ENCODE peak calls at places on chromosomes 4 and X, in eight cellular contexts. R, W, G, X, F, D, E and Y are unnamed samples.

GRCh38 chr4:182695842-182696241 is 221.3 kb downstream of the DCTD start:
- DNase-seq in R (no peak), W (no peak), G (no peak), X (peak; percentile 72), F (no peak), D (no peak), E (no peak), Y (no peak)

GRCh38 chr4:141425124-141425523 is 204.4 kb downstream of the ZNF330 start:
- DNase-seq in R (peak; percentile 14), W (no peak), G (no peak), X (peak; percentile 87), F (no peak), D (peak; percentile 51), E (no peak), Y (no peak)

GRCh38 chr4:7295917-7296660 is 103.8 kb downstream of the SORCS2 start:
- DNase-seq in R (peak; percentile 24), W (peak; percentile 71), G (peak; percentile 70), X (peak; percentile 34), F (no peak), D (peak; percentile 19), E (no peak), Y (peak; percentile 61)

GRCh38 chrX:71989768-71990167 is 79.1 kb downstream of the NHSL2 start:
- DNase-seq in R (no peak), W (no peak), G (no peak), X (peak; percentile 19), F (no peak), D (peak; percentile 43), E (no peak), Y (peak; percentile 29)

GRCh38 chr4:67935888-67936287 is 27.4 kb downstream of the TMPRSS11A start:
- DNase-seq in R (no peak), W (no peak), G (no peak), X (no peak), F (no peak), D (no peak), E (no peak), Y (no peak)

GRCh38 chrX:30706216-30706775 is 53.1 kb downstream of the GK start:
- DNase-seq in R (no peak), W (no peak), G (no peak), X (no peak), F (no peak), D (no peak), E (no peak), Y (no peak)

GRCh38 chr4:94458682-94459081 is 6.9 kb downstream of the PDLIM5 start:
- DNase-seq in R (no peak), W (no peak), G (no peak), X (no peak), F (no peak), D (no peak), E (no peak), Y (no peak)

GRCh38 chrX:68433155-68433980 is at the start of gene OPHN1:
- DNase-seq in R (peak; percentile 68), W (peak; percentile 87), G (peak; percentile 70), X (peak; percentile 77), F (peak; percentile 84), D (peak; percentile 69), E (peak; percentile 65), Y (peak; percentile 59)

GRCh38 chrX:389021-389441 is 2.3 kb upstream of the PPP2R3B start:
- DNase-seq in R (no peak), W (no peak), G (no peak), X (no peak), F (no peak), D (no peak), E (no peak), Y (no peak)

GRCh38 chr4:150886597-150886996 is 128.5 kb downstream of the LRBA start:
- DNase-seq in R (no peak), W (no peak), G (no peak), X (peak; percentile 38), F (no peak), D (no peak), E (no peak), Y (no peak)

GRCh38 chr4:52423967-52424366 is 235.1 kb downstream of the USP46 start:
- DNase-seq in R (no peak), W (no peak), G (no peak), X (no peak), F (no peak), D (no peak), E (no peak), Y (no peak)

GRCh38 chrX:2741386-2741785 is 10.5 kb upstream of the XG start:
- DNase-seq in R (no peak), W (no peak), G (no peak), X (no peak), F (no peak), D (no peak), E (no peak), Y (no peak)

GRCh38 chrX:72308566-72309296 is 3.0 kb upstream of the CITED1 start:
- DNase-seq in R (peak; percentile 28), W (peak; percentile 91), G (peak; percentile 94), X (peak; percentile 61), F (peak; percentile 84), D (peak; percentile 63), E (peak; percentile 56), Y (peak; percentile 13)

GRCh38 chr4:86816463-86817107 is 32.6 kb downstream of the SLC10A6 start:
- DNase-seq in R (no peak), W (no peak), G (no peak), X (peak; percentile 64), F (no peak), D (no peak), E (no peak), Y (peak; percentile 53)

GRCh38 chr4:175109933-175110332 is 191.8 kb downstream of the ADAM29 start:
- DNase-seq in R (no peak), W (peak; percentile 73), G (peak; percentile 29), X (no peak), F (no peak), D (no peak), E (no peak), Y (no peak)

GRCh38 chr4:147707892-147708672 is 23.8 kb upstream of the ARHGAP10 start:
- DNase-seq in R (peak; percentile 36), W (peak; percentile 73), G (peak; percentile 63), X (peak; percentile 64), F (peak; percentile 63), D (peak; percentile 49), E (no peak), Y (peak; percentile 44)

GRCh38 chr4:830776-831482 is 5.0 kb upstream of the CPLX1 start:
- DNase-seq in R (no peak), W (peak; percentile 38), G (no peak), X (no peak), F (no peak), D (no peak), E (no peak), Y (no peak)

GRCh38 chr4:78337621-78338020 is 213.9 kb upstream of the ANXA3 start:
- DNase-seq in R (no peak), W (no peak), G (no peak), X (no peak), F (no peak), D (no peak), E (no peak), Y (no peak)

GRCh38 chrX:96098471-96098870 is 586.2 kb upstream of the DIAPH2 start:
- DNase-seq in R (no peak), W (no peak), G (no peak), X (no peak), F (no peak), D (no peak), E (no peak), Y (no peak)

GRCh38 chr4:24130637-24131036 is 240.8 kb upstream of the PPARGC1A start:
- DNase-seq in R (no peak), W (no peak), G (no peak), X (no peak), F (no peak), D (no peak), E (no peak), Y (no peak)

GRCh38 chr4:95106408-95106928 is 348.7 kb downstream of the BMPR1B start:
- DNase-seq in R (no peak), W (no peak), G (no peak), X (no peak), F (no peak), D (peak; percentile 38), E (no peak), Y (no peak)

GRCh38 chr4:15779789-15780188 is 1.7 kb downstream of the CD38 start:
- DNase-seq in R (no peak), W (no peak), G (no peak), X (no peak), F (no peak), D (no peak), E (no peak), Y (no peak)
- H3K27ac ChIP-seq in R (no peak overlapping the region), W (no peak overlapping the region), G (no peak overlapping the region), X (no peak overlapping the region), F (no peak overlapping the region), D (peak overlapping the region; percentile 39), E (no peak overlapping the region), Y (no peak overlapping the region)

GRCh38 chrX:154018518-154019060 is 1.1 kb downstream of the IRAK1 start:
- DNase-seq in R (no peak), W (no peak), G (no peak), X (no peak), F (no peak), D (no peak), E (no peak), Y (no peak)
- H3K27ac ChIP-seq in R (peak overlapping the region; percentile 89), W (no peak overlapping the region), G (peak overlapping the region; percentile 82), X (peak overlapping the region; percentile 75), F (no peak overlapping the region), D (peak overlapping the region; percentile 80), E (no peak overlapping the region), Y (peak overlapping the region; percentile 73)

GRCh38 chr4:27234306-27234899 is 373.8 kb downstream of the STIM2 start:
- DNase-seq in R (no peak), W (no peak), G (no peak), X (no peak), F (no peak), D (no peak), E (no peak), Y (no peak)
- H3K27ac ChIP-seq in R (no peak overlapping the region), W (no peak overlapping the region), G (no peak overlapping the region), X (no peak overlapping the region), F (no peak overlapping the region), D (no peak overlapping the region), E (no peak overlapping the region), Y (no peak overlapping the region)

GRCh38 chr4:81565137-81565870 is 93.6 kb upstream of the RASGEF1B start:
- DNase-seq in R (no peak), W (peak; percentile 57), G (no peak), X (peak; percentile 37), F (peak; percentile 34), D (peak; percentile 35), E (peak; percentile 4), Y (peak; percentile 68)

GRCh38 chr4:81566076-81566663 is 94.5 kb upstream of the RASGEF1B start:
- DNase-seq in R (no peak), W (no peak), G (no peak), X (peak; percentile 48), F (no peak), D (no peak), E (no peak), Y (no peak)

GRCh38 chr4:81562093-81562492 is 90.4 kb upstream of the RASGEF1B start:
- DNase-seq in R (no peak), W (no peak), G (no peak), X (no peak), F (no peak), D (no peak), E (no peak), Y (no peak)

DNA sequence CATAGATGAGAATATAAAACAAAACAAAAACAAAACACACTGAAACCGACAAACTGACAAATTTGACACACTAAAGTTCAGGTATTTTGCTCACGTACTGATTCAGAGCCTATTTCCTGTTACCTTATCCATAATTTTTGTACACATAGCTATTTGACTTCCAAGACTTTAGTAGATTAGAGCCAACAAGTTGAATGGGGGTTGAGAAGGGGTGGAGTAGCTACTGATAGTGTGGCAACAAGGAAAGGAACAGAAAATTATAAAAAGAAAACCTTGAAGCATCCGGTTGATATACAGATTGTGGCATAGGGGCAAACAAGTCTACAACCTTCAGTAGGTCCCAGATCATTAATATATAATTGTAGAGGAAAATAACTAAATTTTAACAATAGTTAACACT is 92.3 kb upstream of the RASGEF1B start:
- DNase-seq in R (no peak), W (no peak), G (no peak), X (no peak), F (no peak), D (no peak), E (no peak), Y (no peak)
- H3K27ac ChIP-seq in R (no peak overlapping the region), W (no peak overlapping the region), G (no peak overlapping the region), X (no peak overlapping the region), F (no peak overlapping the region), D (no peak overlapping the region), E (no peak overlapping the region), Y (no peak overlapping the region)